ENCODE peak calls at places on chromosomes 1 and 21, in seven cellular contexts. M is suprapubic skin; L is CD4-positive, alpha-beta T cell; S is psoas muscle; H is tibial artery; I is brain microvascular endothelial cell; U is neural crest cell. J is an unnamed sample.

GRCh38 chr1:183467687-183468086 is 4.6 kb upstream of the SMG7 start:
- DNase-seq in M (no peak), L (no peak), S (no peak), H (no peak), I (no peak), U (no peak), J (no peak)

GRCh38 chr1:177209357-177209756 is 38.6 kb downstream of the BRINP2 start:
- DNase-seq in M (peak), L (no peak), S (peak), H (peak), I (peak), U (no peak), J (no peak)

GRCh38 chr1:154324241-154324640 is 1.1 kb upstream of the ATP8B2 start:
- DNase-seq in M (no peak), L (no peak), S (no peak), H (no peak), I (no peak), U (no peak), J (no peak)

GRCh38 chr1:179825798-179826460 is 51.7 kb downstream of the TOR1AIP2 start:
- DNase-seq in M (no peak), L (no peak), S (no peak), H (no peak), I (no peak), U (no peak), J (peak)

GRCh38 chr21:37204580-37204979 is 62.6 kb downstream of the VPS26C start:
- DNase-seq in M (no peak), L (no peak), S (no peak), H (no peak), I (no peak), U (no peak), J (no peak)

GRCh38 chr1:244757091-244757939 is 78.1 kb upstream of the COX20 start:
- DNase-seq in M (no peak), L (no peak), S (no peak), H (no peak), I (no peak), U (no peak), J (no peak)

GRCh38 chr1:44048816-44049215 is 17.6 kb upstream of the SLC6A9 start:
- DNase-seq in M (peak), L (no peak), S (no peak), H (no peak), I (peak), U (no peak), J (no peak)

GRCh38 chr1:185559684-185560310 is 174.4 kb upstream of the HMCN1 start:
- DNase-seq in M (no peak), L (no peak), S (no peak), H (peak), I (peak), U (no peak), J (no peak)

GRCh38 chr1:147466543-147466942 is 74.8 kb upstream of the BCL9 start:
- DNase-seq in M (no peak), L (no peak), S (no peak), H (no peak), I (no peak), U (no peak), J (no peak)

GRCh38 chr1:29830383-29830782 is 594.1 kb downstream of the PTPRU start:
- DNase-seq in M (no peak), L (no peak), S (no peak), H (no peak), I (no peak), U (no peak), J (no peak)

GRCh38 chr1:89938171-89939055 is 56.5 kb upstream of the ZNF326 start:
- DNase-seq in M (no peak), L (no peak), S (no peak), H (no peak), I (no peak), U (no peak), J (no peak)

GRCh38 chr1:215380566-215380965 is 186.5 kb upstream of the KCTD3 start:
- DNase-seq in M (no peak), L (no peak), S (no peak), H (no peak), I (no peak), U (no peak), J (no peak)

GRCh38 chr1:195026792-195027191 is 1581.4 kb downstream of the KCNT2 start:
- DNase-seq in M (no peak), L (no peak), S (no peak), H (no peak), I (no peak), U (no peak), J (no peak)

GRCh38 chr1:209554761-209555611 is 28.5 kb upstream of the CAMK1G start:
- DNase-seq in M (no peak), L (no peak), S (no peak), H (no peak), I (no peak), U (no peak), J (no peak)

GRCh38 chr1:247209306-247209900 is 37.6 kb upstream of the ZNF124 start:
- DNase-seq in M (no peak), L (no peak), S (no peak), H (no peak), I (no peak), U (no peak), J (no peak)

GRCh38 chr1:206783506-206783905 is 11.2 kb upstream of the IL10 start:
- DNase-seq in M (peak), L (no peak), S (no peak), H (no peak), I (no peak), U (no peak), J (no peak)

GRCh38 chr1:154481058-154481457 is 21.0 kb upstream of the TDRD10 start:
- DNase-seq in M (peak), L (no peak), S (no peak), H (no peak), I (no peak), U (no peak), J (no peak)

GRCh38 chr1:6438047-6438525 is 13.5 kb downstream of the ESPN start:
- DNase-seq in M (no peak), L (peak), S (peak), H (peak), I (no peak), U (peak), J (peak)

GRCh38 chr21:36908260-36908908 is 58.1 kb downstream of the HLCS start:
- DNase-seq in M (no peak), L (no peak), S (no peak), H (no peak), I (no peak), U (no peak), J (no peak)

GRCh38 chr1:93701619-93702018 is 20.0 kb upstream of the BCAR3 start:
- DNase-seq in M (no peak), L (no peak), S (peak), H (no peak), I (peak), U (no peak), J (no peak)

GRCh38 chr1:228150458-228151169 is 884 bp downstream of the GJC2 start:
- DNase-seq in M (no peak), L (no peak), S (peak), H (peak), I (no peak), U (no peak), J (no peak)

GRCh38 chr1:24828887-24829192 is 83.6 kb downstream of the CLIC4 start:
- DNase-seq in M (no peak), L (no peak), S (no peak), H (no peak), I (no peak), U (no peak), J (no peak)

GRCh38 chr1:22039594-22040347 is 12.7 kb upstream of the CDC42 start:
- DNase-seq in M (no peak), L (peak), S (peak), H (peak), I (no peak), U (no peak), J (no peak)
- TF ChIP-seq CTCF in M (no peak), L (no peak), S (no peak), H (no peak), I (no peak), U (peak), J (no peak)

DNA sequence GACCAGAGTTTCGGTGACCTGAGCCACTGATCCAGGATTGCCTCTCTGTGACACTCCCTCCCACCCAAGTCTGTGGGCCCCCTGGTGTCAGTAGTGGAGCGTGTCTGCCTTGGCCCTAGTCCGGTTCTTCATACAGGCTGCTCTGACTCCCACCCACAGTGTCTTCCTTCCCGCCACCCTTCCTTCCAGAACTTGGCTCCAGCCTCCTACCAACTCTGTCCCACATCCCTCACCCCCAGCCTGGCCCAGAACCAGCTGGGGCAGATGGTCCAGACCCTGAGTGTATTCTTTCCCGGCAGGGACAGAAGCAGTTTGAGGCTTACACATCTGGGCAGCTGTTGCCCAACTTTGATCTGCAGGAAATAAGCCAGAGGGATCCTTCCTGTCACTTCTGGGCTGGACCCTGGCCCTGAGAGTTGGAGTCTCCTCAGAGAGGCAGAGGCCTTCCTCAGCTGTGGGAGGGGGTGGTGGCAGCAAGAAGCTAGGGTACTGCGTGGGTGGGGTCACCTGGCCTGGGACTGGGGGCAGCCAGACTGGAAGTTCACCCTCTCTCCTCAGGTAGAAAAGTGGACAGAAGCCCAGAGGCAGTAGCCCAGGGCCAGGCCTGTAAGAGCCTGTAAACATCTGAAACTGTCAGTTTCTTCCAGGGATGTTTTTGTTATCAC is 43.1 kb upstream of the EPS8L3 start:
- DNase-seq in M (no peak), L (no peak), S (peak), H (no peak), I (no peak), U (no peak), J (peak)
- TF ChIP-seq CTCF in M (no peak), L (no peak), S (no peak), H (no peak), I (no peak), U (no peak), J (no peak)

DNA sequence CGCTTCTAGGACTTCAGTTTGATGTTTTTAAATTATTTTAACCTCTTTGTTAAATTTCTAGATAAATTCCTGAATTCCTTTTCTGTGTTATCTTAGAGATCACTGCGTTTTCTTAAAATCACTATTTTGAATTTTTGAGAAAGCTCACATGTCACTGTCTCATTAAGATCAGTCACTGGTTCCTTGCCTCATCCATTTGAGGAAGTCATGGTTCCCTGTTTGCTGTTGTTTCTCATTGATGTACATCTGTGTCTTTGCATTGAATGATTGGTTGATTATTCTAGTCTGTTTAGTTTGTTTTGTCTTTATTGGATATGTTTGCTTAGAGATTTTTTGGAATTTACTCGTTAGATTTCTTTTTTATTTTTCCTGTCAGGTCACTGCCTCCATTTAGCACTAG is 50.1 kb downstream of the CRP start:
- DNase-seq in M (no peak), L (no peak), S (no peak), H (no peak), I (no peak), U (no peak), J (no peak)
- TF ChIP-seq CTCF in M (no peak), L (no peak), S (no peak), H (no peak), I (no peak), U (no peak), J (no peak)

GRCh38 chr1:229268505-229268904 is 2.4 kb upstream of the RAB4A start:
- DNase-seq in M (no peak), L (no peak), S (no peak), H (no peak), I (no peak), U (no peak), J (no peak)

GRCh38 chr1:229272164-229273158 is 1.6 kb downstream of the RAB4A start:
- DNase-seq in M (no peak), L (no peak), S (no peak), H (no peak), I (no peak), U (no peak), J (no peak)

GRCh38 chr1:229270547-229271447 is at the start of gene RAB4A:
- DNase-seq in M (peak), L (peak), S (peak), H (peak), I (peak), U (peak), J (peak)

GRCh38 chr1:229273507-229274232 is 2.8 kb downstream of the RAB4A start:
- DNase-seq in M (no peak), L (no peak), S (no peak), H (no peak), I (no peak), U (no peak), J (no peak)

DNA sequence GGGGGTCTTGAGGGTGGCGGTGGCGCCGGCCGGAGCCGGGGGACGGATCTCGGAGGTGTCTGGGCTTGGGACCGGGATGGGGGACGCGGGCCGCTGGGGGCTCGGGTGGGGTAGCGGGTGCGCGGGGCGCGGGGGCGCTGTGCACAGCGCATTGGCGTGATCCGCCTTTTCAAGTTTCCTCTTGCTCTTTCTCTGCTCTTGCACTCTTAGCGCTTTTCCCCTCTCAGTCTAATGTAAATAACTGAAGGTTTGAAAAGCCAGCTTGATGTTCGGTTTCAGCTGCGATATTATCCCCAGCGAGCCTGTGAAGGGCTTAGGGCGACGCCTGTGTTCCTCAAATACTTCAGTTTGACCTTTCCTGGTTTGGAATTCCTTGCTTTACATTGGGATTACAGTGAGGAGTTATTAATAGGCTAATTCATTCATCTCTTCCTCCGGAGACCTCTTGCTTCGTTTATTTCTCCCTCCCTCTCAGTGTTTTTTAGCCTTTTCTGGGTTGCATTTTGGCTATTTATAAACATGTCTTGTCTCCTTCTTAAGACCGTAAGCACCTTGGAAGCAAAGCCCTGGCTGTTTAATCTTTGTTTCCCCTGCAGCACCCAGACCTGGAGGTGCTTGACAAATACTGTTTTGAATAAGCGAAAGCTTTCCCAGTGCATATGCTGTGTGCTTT is 673 bp downstream of the RAB4A start:
- DNase-seq in M (no peak), L (no peak), S (no peak), H (no peak), I (no peak), U (no peak), J (no peak)
- TF ChIP-seq CTCF in M (no peak), L (peak), S (peak), H (no peak), I (peak), U (peak), J (peak)

GRCh38 chr1:31923905-31924304 is 14.3 kb downstream of the PTP4A2 start:
- DNase-seq in M (no peak), L (no peak), S (no peak), H (no peak), I (no peak), U (no peak), J (no peak)
- TF ChIP-seq CTCF in M (no peak), L (no peak), S (no peak), H (no peak), I (no peak), U (no peak), J (no peak)

J was measured in chondrocyte.